ENCODE peak calls at places on chromosome 21, in eight cellular contexts. A is HCT116, D is H1, Z is endothelial cell of umbilical vein, F is HepG2, N is stomach, G is GM23338, H is spleen. T is an unnamed sample.

GRCh38 chr21:36209626-36210171 is 53.1 kb downstream of the DOP1B start:
- DNase-seq in A (peak), D (peak), Z (peak), F (peak), N (peak), G (peak), H (no peak), T (no peak)

GRCh38 chr21:39867198-39867650 is at the start of gene PCP4:
- DNase-seq in A (peak), D (peak), Z (no peak), F (peak), N (peak), G (peak), H (no peak), T (no peak)

GRCh38 chr21:18023099-18023498 is 203.9 kb upstream of the C21orf91 start:
- DNase-seq in A (no peak), D (no peak), Z (no peak), F (no peak), N (no peak), G (peak), H (no peak), T (no peak)

GRCh38 chr21:14889080-14889805 is 175.6 kb downstream of the NRIP1 start:
- DNase-seq in A (no peak), D (no peak), Z (no peak), F (peak), N (no peak), G (no peak), H (no peak), T (no peak)

GRCh38 chr21:25967566-25968438 is 202.8 kb downstream of the APP start:
- DNase-seq in A (no peak), D (no peak), Z (peak), F (no peak), N (no peak), G (no peak), H (no peak), T (no peak)

GRCh38 chr21:45911806-45912325 is 69.7 kb upstream of the COL6A1 start:
- DNase-seq in A (no peak), D (no peak), Z (no peak), F (no peak), N (no peak), G (no peak), H (no peak), T (no peak)

GRCh38 chr21:43277481-43278351 is 108.9 kb downstream of the CRYAA start:
- DNase-seq in A (no peak), D (no peak), Z (no peak), F (no peak), N (no peak), G (no peak), H (peak), T (no peak)

GRCh38 chr21:42118121-42118795 is 47.1 kb downstream of the UMODL1 start:
- DNase-seq in A (no peak), D (no peak), Z (no peak), F (no peak), N (no peak), G (no peak), H (peak), T (no peak)

GRCh38 chr21:16709866-16710550 is 802.8 kb upstream of the CXADR start:
- DNase-seq in A (no peak), D (no peak), Z (no peak), F (peak), N (no peak), G (peak), H (no peak), T (no peak)

GRCh38 chr21:16913010-16913409 is 599.8 kb upstream of the CXADR start:
- DNase-seq in A (no peak), D (no peak), Z (no peak), F (no peak), N (no peak), G (peak), H (no peak), T (no peak)

GRCh38 chr21:25350056-25350455 is 257.2 kb downstream of the MRPL39 start:
- DNase-seq in A (no peak), D (peak), Z (peak), F (no peak), N (no peak), G (peak), H (no peak), T (no peak)

GRCh38 chr21:18493420-18493819 is 89.8 kb upstream of the TMPRSS15 start:
- DNase-seq in A (no peak), D (no peak), Z (peak), F (no peak), N (no peak), G (no peak), H (no peak), T (no peak)

GRCh38 chr21:41817228-41817627 is 50.4 kb upstream of the RIPK4 start:
- DNase-seq in A (peak), D (peak), Z (peak), F (peak), N (peak), G (peak), H (peak), T (peak)

GRCh38 chr21:40512590-40512989 is 334.4 kb downstream of the DSCAM start:
- DNase-seq in A (no peak), D (peak), Z (no peak), F (no peak), N (no peak), G (peak), H (no peak), T (no peak)

GRCh38 chr21:45004481-45005263 is 64.8 kb downstream of the SLX9 start:
- DNase-seq in A (no peak), D (no peak), Z (peak), F (no peak), N (no peak), G (no peak), H (peak), T (peak)

GRCh38 chr21:29947119-29947518 is 7.3 kb upstream of the GRIK1 start:
- DNase-seq in A (no peak), D (no peak), Z (no peak), F (no peak), N (no peak), G (peak), H (no peak), T (no peak)

GRCh38 chr21:44535963-44536362 is 4.0 kb downstream of the KRTAP10-1 start:
- DNase-seq in A (no peak), D (peak), Z (no peak), F (no peak), N (no peak), G (no peak), H (no peak), T (peak)

GRCh38 chr21:34668803-34669148 is at the start of gene CLIC6:
- DNase-seq in A (no peak), D (no peak), Z (no peak), F (no peak), N (peak), G (peak), H (no peak), T (no peak)

GRCh38 chr21:34669149-34669879 is 520 bp downstream of the CLIC6 start:
- DNase-seq in A (no peak), D (peak), Z (no peak), F (no peak), N (peak), G (peak), H (no peak), T (peak)

GRCh38 chr21:34670962-34671348 is 2.2 kb downstream of the CLIC6 start:
- DNase-seq in A (no peak), D (no peak), Z (no peak), F (no peak), N (no peak), G (peak), H (no peak), T (no peak)

GRCh38 chr21:34671891-34672290 is 3.1 kb downstream of the CLIC6 start:
- DNase-seq in A (no peak), D (no peak), Z (no peak), F (no peak), N (no peak), G (no peak), H (no peak), T (no peak)

GRCh38 chr21:34670220-34670961 is 1.6 kb downstream of the CLIC6 start:
- DNase-seq in A (no peak), D (peak), Z (no peak), F (no peak), N (peak), G (peak), H (peak), T (no peak)
- H3K4me3 ChIP-seq in A (no peak), D (peak), Z (no peak), F (peak), N (peak), G (peak), H (peak), T (peak)

GRCh38 chr21:28633803-28634572 is 358.7 kb downstream of the LTN1 start:
- DNase-seq in A (no peak), D (no peak), Z (peak), F (no peak), N (no peak), G (no peak), H (no peak), T (no peak)
- TF ChIP-seq POLR2AphosphoS5 in A (no peak), D (no peak), Z (peak), F (no peak), N (peak), G (no peak), H (no peak), T (peak)

GRCh38 chr21:38486705-38487104 is 11.6 kb downstream of the ERG start:
- DNase-seq in A (no peak), D (no peak), Z (no peak), F (no peak), N (no peak), G (no peak), H (no peak), T (no peak)

GRCh38 chr21:38488640-38489282 is 9.5 kb downstream of the ERG start:
- DNase-seq in A (no peak), D (no peak), Z (peak), F (no peak), N (no peak), G (no peak), H (no peak), T (no peak)

GRCh38 chr21:38489729-38490128 is 8.5 kb downstream of the ERG start:
- DNase-seq in A (no peak), D (no peak), Z (peak), F (no peak), N (no peak), G (no peak), H (no peak), T (no peak)

GRCh38 chr21:38489283-38489677 is 9.0 kb downstream of the ERG start:
- DNase-seq in A (no peak), D (no peak), Z (no peak), F (no peak), N (no peak), G (no peak), H (no peak), T (no peak)

GRCh38 chr21:38487906-38488639 is 10.2 kb downstream of the ERG start:
- DNase-seq in A (no peak), D (no peak), Z (peak), F (no peak), N (no peak), G (no peak), H (no peak), T (no peak)
- H3K4me3 ChIP-seq in A (no peak), D (no peak), Z (peak), F (no peak), N (no peak), G (no peak), H (no peak), T (no peak)

GRCh38 chr21:37639756-37640155 is 273.2 kb downstream of the DYRK1A start:
- DNase-seq in A (no peak), D (no peak), Z (peak), F (no peak), N (no peak), G (no peak), H (no peak), T (no peak)

GRCh38 chr21:37631319-37632117 is 264.9 kb downstream of the DYRK1A start:
- DNase-seq in A (no peak), D (peak), Z (peak), F (no peak), N (peak), G (peak), H (no peak), T (no peak)

GRCh38 chr21:37636152-37636860 is 269.7 kb downstream of the DYRK1A start:
- DNase-seq in A (no peak), D (no peak), Z (peak), F (no peak), N (no peak), G (no peak), H (no peak), T (no peak)
- TF ChIP-seq POLR2AphosphoS5 in A (no peak), D (no peak), Z (no peak), F (no peak), N (peak), G (no peak), H (no peak), T (no peak)

T was measured in suprapubic skin.